ENCODE peak calls at places on chromosomes 6 and 20, in eight cellular contexts. E is hepatocyte, B is skeletal muscle cell, G is foreskin fibroblast, T is heart left ventricle, P is stomach, C is midbrain, Z is non-pigmented ciliary epithelial cell. Y is an unnamed sample.

GRCh38 chr6:14467591-14467990 is 350.0 kb downstream of the CD83 start:
- DNase-seq in E (no peak), B (no peak), G (peak), T (no peak), P (no peak), C (no peak), Z (no peak), Y (no peak)

GRCh38 chr6:33761922-33762629 is 15.4 kb upstream of the IP6K3 start:
- DNase-seq in E (peak), B (no peak), G (peak), T (peak), P (peak), C (peak), Z (no peak), Y (peak)

GRCh38 chr20:16111853-16112412 is 461.3 kb downstream of the KIF16B start:
- DNase-seq in E (no peak), B (no peak), G (no peak), T (no peak), P (no peak), C (no peak), Z (no peak), Y (no peak)

GRCh38 chr6:4224082-4224978 is 89.0 kb upstream of the ECI2 start:
- DNase-seq in E (peak), B (no peak), G (no peak), T (no peak), P (no peak), C (no peak), Z (peak), Y (no peak)

GRCh38 chr20:57179265-57179664 is 87.2 kb downstream of the BMP7 start:
- DNase-seq in E (no peak), B (no peak), G (no peak), T (no peak), P (no peak), C (no peak), Z (no peak), Y (no peak)

GRCh38 chr20:34720266-34720665 is 16.1 kb downstream of the TP53INP2 start:
- DNase-seq in E (no peak), B (no peak), G (no peak), T (no peak), P (no peak), C (no peak), Z (no peak), Y (no peak)

GRCh38 chr20:3251806-3252205 is 12.8 kb upstream of the SLC4A11 start:
- DNase-seq in E (no peak), B (no peak), G (no peak), T (no peak), P (peak), C (peak), Z (no peak), Y (no peak)

GRCh38 chr6:167968091-167968490 is 29.4 kb upstream of the KIF25 start:
- DNase-seq in E (no peak), B (no peak), G (no peak), T (no peak), P (no peak), C (no peak), Z (no peak), Y (peak)

GRCh38 chr6:33860006-33860405 is 56.2 kb upstream of the MLN start:
- DNase-seq in E (no peak), B (no peak), G (no peak), T (no peak), P (no peak), C (no peak), Z (no peak), Y (no peak)

GRCh38 chr20:21395666-21396044 is 1.7 kb downstream of the NKX2-4 start:
- DNase-seq in E (peak), B (no peak), G (no peak), T (no peak), P (no peak), C (no peak), Z (no peak), Y (no peak)

GRCh38 chr6:52877168-52877567 is 32.3 kb downstream of the GSTA3 start:
- DNase-seq in E (peak), B (peak), G (peak), T (no peak), P (no peak), C (no peak), Z (peak), Y (no peak)

GRCh38 chr6:18047406-18047805 is 60.0 kb upstream of the KIF13A start:
- DNase-seq in E (no peak), B (peak), G (peak), T (no peak), P (no peak), C (no peak), Z (no peak), Y (no peak)

GRCh38 chr6:169650241-169650958 is 51.4 kb downstream of the WDR27 start:
- DNase-seq in E (no peak), B (no peak), G (no peak), T (no peak), P (no peak), C (no peak), Z (no peak), Y (no peak)

GRCh38 chr6:26124550-26125014 is 37.4 kb downstream of the HFE start:
- DNase-seq in E (no peak), B (no peak), G (no peak), T (no peak), P (no peak), C (peak), Z (no peak), Y (no peak)

GRCh38 chr20:38875170-38875993 is 50.8 kb upstream of the FAM83D start:
- DNase-seq in E (no peak), B (no peak), G (no peak), T (no peak), P (no peak), C (no peak), Z (no peak), Y (no peak)

GRCh38 chr6:34506718-34507117 is 40.8 kb downstream of the PACSIN1 start:
- DNase-seq in E (no peak), B (no peak), G (no peak), T (no peak), P (no peak), C (no peak), Z (no peak), Y (no peak)

GRCh38 chr6:143225929-143226328 is 165.2 kb downstream of the AIG1 start:
- DNase-seq in E (no peak), B (no peak), G (no peak), T (no peak), P (no peak), C (no peak), Z (no peak), Y (no peak)

GRCh38 chr6:85404497-85405174 is 45.2 kb upstream of the NT5E start:
- DNase-seq in E (peak), B (peak), G (peak), T (no peak), P (peak), C (no peak), Z (peak), Y (peak)

GRCh38 chr20:4401601-4402000 is 320.1 kb upstream of the PRND start:
- DNase-seq in E (no peak), B (peak), G (peak), T (no peak), P (no peak), C (no peak), Z (peak), Y (no peak)

GRCh38 chr6:31143148-31143547 is 4.3 kb upstream of the PSORS1C2 start:
- DNase-seq in E (peak), B (peak), G (peak), T (peak), P (peak), C (no peak), Z (peak), Y (no peak)

GRCh38 chr6:33851959-33852358 is 48.2 kb upstream of the MLN start:
- DNase-seq in E (peak), B (no peak), G (no peak), T (no peak), P (no peak), C (no peak), Z (no peak), Y (peak)

GRCh38 chr20:50129662-50130345 is 16.9 kb upstream of the UBE2V1 start:
- DNase-seq in E (no peak), B (no peak), G (no peak), T (no peak), P (no peak), C (no peak), Z (no peak), Y (no peak)

GRCh38 chr6:108200186-108200585 is 34.4 kb downstream of the NR2E1 start:
- DNase-seq in E (no peak), B (no peak), G (no peak), T (no peak), P (no peak), C (no peak), Z (no peak), Y (no peak)

GRCh38 chr6:90458353-90459224 is 128.3 kb downstream of the MAP3K7 start:
- DNase-seq in E (no peak), B (no peak), G (no peak), T (peak), P (no peak), C (no peak), Z (no peak), Y (no peak)

GRCh38 chr6:117143647-117144046 is 121.7 kb upstream of the VGLL2 start:
- DNase-seq in E (no peak), B (no peak), G (no peak), T (no peak), P (no peak), C (no peak), Z (no peak), Y (no peak)

GRCh38 chr6:63573140-63573898 is 1.0 kb downstream of the LOC128125822 start:
- DNase-seq in E (peak), B (no peak), G (peak), T (peak), P (peak), C (peak), Z (no peak), Y (peak)

GRCh38 chr6:70706491-70707123 is 38.9 kb downstream of the SMAP1 start:
- DNase-seq in E (peak), B (no peak), G (peak), T (no peak), P (no peak), C (peak), Z (peak), Y (peak)

GRCh38 chr20:24432057-24432456 is 37.4 kb upstream of the SYNDIG1 start:
- DNase-seq in E (peak), B (no peak), G (no peak), T (no peak), P (peak), C (no peak), Z (no peak), Y (no peak)

GRCh38 chr20:19756756-19757486 is 1.1 kb upstream of the RIN2 start:
- DNase-seq in E (no peak), B (no peak), G (no peak), T (no peak), P (peak), C (no peak), Z (no peak), Y (no peak)

GRCh38 chr6:13248053-13248452 is 80.3 kb downstream of the TBC1D7 start:
- DNase-seq in E (peak), B (peak), G (peak), T (no peak), P (no peak), C (no peak), Z (peak), Y (no peak)

GRCh38 chr6:134249412-134249758 is 68.5 kb downstream of the SGK1 start:
- DNase-seq in E (no peak), B (no peak), G (no peak), T (no peak), P (no peak), C (peak), Z (no peak), Y (no peak)

GRCh38 chr20:21103582-21104465 is 2.3 kb downstream of the LINC00237 start:
- DNase-seq in E (no peak), B (no peak), G (no peak), T (no peak), P (no peak), C (no peak), Z (no peak), Y (no peak)

GRCh38 chr20:63708301-63709148 is 686 bp downstream of the ZGPAT start:
- DNase-seq in E (peak), B (no peak), G (no peak), T (no peak), P (no peak), C (no peak), Z (no peak), Y (peak)

GRCh38 chr20:1509237-1509636 is 18.0 kb upstream of the SIRPB2 start:
- DNase-seq in E (peak), B (no peak), G (no peak), T (no peak), P (no peak), C (peak), Z (no peak), Y (peak)

GRCh38 chr20:51104960-51105460 is 82.1 kb upstream of the KCNG1 start:
- DNase-seq in E (no peak), B (no peak), G (no peak), T (no peak), P (no peak), C (no peak), Z (no peak), Y (no peak)

GRCh38 chr20:3541887-3542721 is 71.3 kb downstream of the ATRN start:
- DNase-seq in E (no peak), B (no peak), G (no peak), T (no peak), P (no peak), C (no peak), Z (no peak), Y (no peak)

GRCh38 chr6:150537481-150537880 is 62.2 kb upstream of the PLEKHG1 start:
- DNase-seq in E (no peak), B (no peak), G (no peak), T (no peak), P (no peak), C (peak), Z (no peak), Y (no peak)

GRCh38 chr6:154888426-154888825 is 106.7 kb upstream of the TIAM2 start:
- DNase-seq in E (no peak), B (no peak), G (no peak), T (no peak), P (no peak), C (no peak), Z (no peak), Y (no peak)

GRCh38 chr6:100657678-100658330 is 193.1 kb upstream of the SIM1 start:
- DNase-seq in E (peak), B (no peak), G (no peak), T (no peak), P (no peak), C (peak), Z (no peak), Y (no peak)